ENCODE peak calls at places on chromosomes 16 and 17, in eight cellular contexts. R, T, Q, B, F, S, O and Y are unnamed samples.

GRCh38 chr17:58365185-58365979 is 13.4 kb upstream of the SUPT4H1 start:
- DNase-seq in R (no peak), T (no peak), Q (no peak), B (no peak), F (no peak), S (no peak), O (no peak), Y (no peak)

GRCh38 chr17:4548721-4549531 is 6.3 kb downstream of the MYBBP1A start:
- DNase-seq in R (no peak), T (no peak), Q (no peak), B (no peak), F (no peak), S (no peak), O (no peak), Y (no peak)

GRCh38 chr17:81063488-81064093 is 28.6 kb downstream of the BAIAP2 start:
- DNase-seq in R (peak; percentile 35), T (no peak), Q (no peak), B (no peak), F (no peak), S (no peak), O (no peak), Y (no peak)

GRCh38 chr16:11241480-11242204 is 14.4 kb downstream of the SOCS1 start:
- DNase-seq in R (no peak), T (no peak), Q (no peak), B (no peak), F (no peak), S (no peak), O (no peak), Y (no peak)

GRCh38 chr16:10812352-10813122 is 6.1 kb downstream of the TVP23A start:
- DNase-seq in R (no peak), T (no peak), Q (no peak), B (no peak), F (no peak), S (no peak), O (no peak), Y (no peak)

GRCh38 chr16:68756250-68757051 is 19.4 kb downstream of the CDH1 start:
- DNase-seq in R (no peak), T (peak; percentile 70), Q (no peak), B (no peak), F (no peak), S (no peak), O (peak; percentile 22), Y (no peak)

GRCh38 chr17:31428512-31428911 is 37.0 kb downstream of the RAB11FIP4 start:
- DNase-seq in R (no peak), T (no peak), Q (no peak), B (no peak), F (no peak), S (no peak), O (no peak), Y (no peak)

GRCh38 chr16:31460582-31461002 is 1.3 kb downstream of the ARMC5 start:
- DNase-seq in R (peak; percentile 47), T (no peak), Q (no peak), B (peak; percentile 58), F (no peak), S (peak; percentile 42), O (no peak), Y (no peak)

GRCh38 chr16:56633535-56633934 is 1.1 kb downstream of the MT1M start:
- DNase-seq in R (no peak), T (no peak), Q (no peak), B (no peak), F (no peak), S (no peak), O (no peak), Y (no peak)

GRCh38 chr16:54283735-54284318 is 2.8 kb downstream of the IRX3 start:
- DNase-seq in R (no peak), T (no peak), Q (no peak), B (peak; percentile 39), F (no peak), S (no peak), O (no peak), Y (no peak)

GRCh38 chr17:18120461-18121053 is 12.0 kb downstream of the MYO15A start:
- DNase-seq in R (no peak), T (no peak), Q (no peak), B (no peak), F (no peak), S (no peak), O (no peak), Y (no peak)

GRCh38 chr16:85151603-85152413 is 39.5 kb upstream of the CIBAR2 start:
- DNase-seq in R (peak; percentile 92), T (peak; percentile 72), Q (no peak), B (no peak), F (peak; percentile 83), S (no peak), O (no peak), Y (no peak)

GRCh38 chr17:45022655-45023339 is 28.6 kb downstream of the DCAKD start:
- DNase-seq in R (no peak), T (no peak), Q (no peak), B (no peak), F (no peak), S (no peak), O (no peak), Y (no peak)

GRCh38 chr17:77726549-77726957 is 231.9 kb upstream of the TNRC6C start:
- DNase-seq in R (no peak), T (no peak), Q (no peak), B (no peak), F (no peak), S (no peak), O (no peak), Y (no peak)

GRCh38 chr16:65846210-65846602 is 520.3 kb upstream of the CDH5 start:
- DNase-seq in R (peak; percentile 23), T (no peak), Q (no peak), B (no peak), F (no peak), S (no peak), O (no peak), Y (no peak)

GRCh38 chr17:44137891-44138709 is 3.6 kb upstream of the HROB start:
- DNase-seq in R (peak; percentile 93), T (peak; percentile 71), Q (no peak), B (peak; percentile 46), F (peak; percentile 63), S (no peak), O (no peak), Y (peak; percentile 73)

DNA sequence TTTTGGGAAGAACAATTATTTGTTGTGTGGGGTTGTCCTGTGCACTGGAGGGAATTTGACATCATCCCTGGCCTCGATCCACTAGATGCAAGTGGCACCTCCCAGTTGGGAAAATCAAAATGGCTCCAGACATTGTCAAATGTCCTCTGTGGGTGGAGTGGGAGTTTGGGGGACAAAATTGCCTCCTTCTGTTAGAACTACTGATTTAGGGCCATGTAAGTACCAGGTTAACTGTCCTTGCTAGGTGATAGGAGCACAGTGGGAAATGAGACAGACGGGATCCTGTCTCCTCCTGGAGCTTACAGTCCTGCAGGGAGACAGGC is 56.8 kb downstream of the ARHGAP23 start:
- DNase-seq in R (no peak), T (no peak), Q (no peak), B (no peak), F (no peak), S (no peak), O (no peak), Y (no peak)
- H3K27ac ChIP-seq in R (no peak overlapping the region), T (peak overlapping the region; percentile 1), Q (no peak overlapping the region), B (no peak overlapping the region), F (peak overlapping the region; percentile 82), S (no peak overlapping the region), O (no peak overlapping the region), Y (no peak overlapping the region)

GRCh38 chr17:16040710-16041251 is 41.2 kb downstream of the TTC19 start:
- DNase-seq in R (no peak), T (peak; percentile 56), Q (no peak), B (no peak), F (no peak), S (no peak), O (no peak), Y (no peak)

GRCh38 chr17:16036261-16036660 is 36.6 kb downstream of the TTC19 start:
- DNase-seq in R (no peak), T (no peak), Q (no peak), B (no peak), F (no peak), S (no peak), O (no peak), Y (no peak)

GRCh38 chr17:16033729-16034349 is 34.2 kb downstream of the TTC19 start:
- DNase-seq in R (no peak), T (no peak), Q (no peak), B (no peak), F (no peak), S (no peak), O (no peak), Y (no peak)

DNA sequence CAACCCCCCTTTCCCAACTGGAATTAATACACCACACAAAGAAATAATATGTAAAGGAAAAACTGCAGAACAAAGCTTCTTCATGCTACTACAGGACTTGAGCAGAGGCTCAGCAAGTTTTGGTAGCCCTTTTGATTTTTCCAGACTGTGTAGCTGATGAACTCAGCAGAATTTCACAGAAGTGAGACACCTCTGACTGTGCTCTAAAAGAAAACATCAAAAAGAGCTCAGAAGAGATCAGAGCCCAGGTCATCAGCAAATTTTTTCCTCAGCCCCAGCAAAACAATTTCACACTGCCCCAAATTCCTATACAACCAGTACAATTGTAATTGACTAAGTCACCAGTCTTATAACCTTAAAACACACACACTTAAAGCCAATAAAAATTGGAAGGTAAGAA is 38.0 kb downstream of the TTC19 start:
- DNase-seq in R (no peak), T (no peak), Q (no peak), B (no peak), F (no peak), S (no peak), O (no peak), Y (no peak)
- H3K4me1 ChIP-seq in R (no peaks in the 10 kb centered on the region), T (peaks cover 5% of the 10 kb centered on the region), Q (no peaks in the 10 kb centered on the region), B (no peaks in the 10 kb centered on the region), F (no peaks in the 10 kb centered on the region), S (no peaks in the 10 kb centered on the region), O (no peaks in the 10 kb centered on the region), Y (no peaks in the 10 kb centered on the region)

DNA sequence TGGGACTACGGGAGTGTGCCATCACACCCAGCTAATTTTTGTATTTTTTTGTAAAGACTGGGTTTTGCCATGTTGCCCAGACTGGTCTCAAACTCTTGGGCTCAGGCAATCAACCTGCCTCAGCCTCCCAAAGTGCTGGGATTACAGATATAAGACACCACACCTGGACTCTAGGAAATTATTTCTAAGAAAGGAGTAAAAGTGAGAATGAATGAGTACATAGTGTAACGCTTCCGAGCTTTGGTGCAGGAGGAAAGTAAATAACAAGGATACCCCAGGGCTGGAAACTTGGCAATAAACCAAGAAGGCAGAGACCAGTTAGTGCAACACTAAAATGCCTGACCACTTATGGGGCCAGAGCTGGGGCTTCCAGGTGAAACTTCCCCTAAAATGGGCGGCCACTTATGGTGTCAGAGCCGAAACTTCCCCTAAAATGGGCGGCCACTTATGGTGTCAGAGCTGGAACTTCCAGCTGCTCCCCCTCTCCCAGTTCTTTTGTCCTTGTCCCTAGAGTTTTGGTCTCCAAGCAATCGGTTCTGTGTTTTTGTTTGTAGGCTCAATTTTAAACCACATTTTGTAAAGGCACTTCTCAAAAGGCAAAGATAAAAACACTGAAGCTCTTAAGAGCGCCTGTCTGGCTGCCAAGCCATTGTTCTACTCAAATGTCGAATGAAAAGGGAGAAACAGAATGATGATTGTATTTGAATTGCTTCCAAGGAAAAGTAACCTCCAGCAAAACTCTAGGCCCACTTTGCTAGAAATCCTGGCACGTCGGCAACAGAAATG is 64.0 kb downstream of the NXN start:
- DNase-seq in R (no peak), T (no peak), Q (no peak), B (peak; percentile 49), F (no peak), S (no peak), O (no peak), Y (no peak)
- H3K27ac ChIP-seq in R (no peak overlapping the region), T (peak overlapping the region; percentile 6), Q (no peak overlapping the region), B (peak overlapping the region; percentile 96), F (peak overlapping the region; percentile 84), S (no peak overlapping the region), O (no peak overlapping the region), Y (peak overlapping the region; percentile 80)

GRCh38 chr17:79306688-79307323 is 232.2 kb downstream of the ENGASE start:
- DNase-seq in R (no peak), T (peak; percentile 68), Q (no peak), B (no peak), F (peak; percentile 37), S (no peak), O (no peak), Y (no peak)
- H3K4me1 ChIP-seq in R (no peaks in the 10 kb centered on the region), T (no peaks in the 10 kb centered on the region), Q (no peaks in the 10 kb centered on the region), B (peaks cover 13% of the 10 kb centered on the region), F (peaks cover 36% of the 10 kb centered on the region), S (no peaks in the 10 kb centered on the region), O (no peaks in the 10 kb centered on the region), Y (no peaks in the 10 kb centered on the region)